ENCODE peak calls at places on chromosomes 7 and 10, in six cellular contexts. P, K, T, B, A and R are unnamed samples.

GRCh38 chr7:55570939-55571338 is 1.4 kb downstream of the VOPP1 start:
- DNase-seq in P (peak; percentile 43), K (no peak), T (no peak), B (peak; percentile 20), A (peak; percentile 44), R (no peak)

GRCh38 chr10:113704637-113705343 is 25.1 kb downstream of the CASP7 start:
- DNase-seq in P (peak; percentile 70), K (no peak), T (no peak), B (peak; percentile 79), A (peak; percentile 18), R (no peak)

GRCh38 chr10:86786368-86786767 is 29.9 kb downstream of the BMPR1A start:
- DNase-seq in P (peak; percentile 29), K (no peak), T (no peak), B (peak; percentile 27), A (no peak), R (no peak)

GRCh38 chr7:29408841-29409243 is 154.8 kb upstream of the PRR15 start:
- DNase-seq in P (peak; percentile 76), K (peak; percentile 55), T (no peak), B (peak; percentile 88), A (peak; percentile 77), R (peak; percentile 58)

GRCh38 chr10:114526112-114526496 is 121.8 kb upstream of the AFAP1L2 start:
- DNase-seq in P (peak; percentile 71), K (no peak), T (no peak), B (no peak), A (peak; percentile 30), R (no peak)

GRCh38 chr7:107958764-107959526 is 44.0 kb downstream of the LAMB1 start:
- DNase-seq in P (peak; percentile 91), K (no peak), T (no peak), B (no peak), A (peak; percentile 84), R (no peak)

GRCh38 chr7:63096141-63096540 is 902.5 kb upstream of the ZNF722 start:
- DNase-seq in P (no peak), K (no peak), T (no peak), B (no peak), A (no peak), R (no peak)

GRCh38 chr10:78520737-78521430 is 487.2 kb downstream of the RPS24 start:
- DNase-seq in P (peak; percentile 20), K (peak; percentile 31), T (no peak), B (peak; percentile 53), A (peak; percentile 12), R (peak; percentile 48)

GRCh38 chr7:2527505-2528464 is 8.2 kb downstream of the LFNG start:
- DNase-seq in P (peak; percentile 75), K (peak; percentile 83), T (no peak), B (peak; percentile 31), A (peak; percentile 61), R (no peak)

GRCh38 chr10:4607681-4608080 is 218.3 kb upstream of the AKR1E2 start:
- DNase-seq in P (no peak), K (no peak), T (no peak), B (no peak), A (no peak), R (no peak)